ENCODE peak calls at places on chromosomes 12 and 14, in seven cellular contexts. U, N, C, Z, W, F and Q are unnamed samples.

GRCh38 chr12:99435095-99435791 is 212.3 kb upstream of the GARIN6 start:
- DNase-seq in U (no peak), N (no peak), C (no peak), Z (no peak), W (no peak), F (no peak), Q (no peak)

GRCh38 chr12:82838827-82839226 is 152.1 kb downstream of the TMTC2 start:
- DNase-seq in U (no peak), N (no peak), C (no peak), Z (no peak), W (no peak), F (no peak), Q (peak; percentile 54)

GRCh38 chr12:51000245-51000644 is 25.9 kb downstream of the SLC11A2 start:
- DNase-seq in U (peak; percentile 32), N (no peak), C (peak; percentile 73), Z (peak; percentile 65), W (no peak), F (peak; percentile 72), Q (no peak)

GRCh38 chr14:70721542-70721941 is 79.8 kb downstream of the TTC9 start:
- DNase-seq in U (no peak), N (no peak), C (no peak), Z (peak; percentile 17), W (no peak), F (peak; percentile 19), Q (no peak)

GRCh38 chr14:104235686-104236085 is 97.3 kb downstream of the KIF26A start:
- DNase-seq in U (no peak), N (no peak), C (no peak), Z (no peak), W (no peak), F (no peak), Q (no peak)

GRCh38 chr12:127145929-127146789 is 1120.8 kb upstream of the TMEM132C start:
- DNase-seq in U (peak; percentile 57), N (no peak), C (peak; percentile 83), Z (peak; percentile 82), W (peak; percentile 53), F (peak; percentile 78), Q (peak; percentile 56)

GRCh38 chr14:91417983-91418386 is 365 bp upstream of the CCDC88C start:
- DNase-seq in U (peak; percentile 19), N (no peak), C (peak; percentile 53), Z (no peak), W (peak; percentile 45), F (no peak), Q (peak; percentile 84)

GRCh38 chr12:89951694-89952060 is 243.0 kb upstream of the ATP2B1 start:
- DNase-seq in U (no peak), N (no peak), C (no peak), Z (no peak), W (no peak), F (no peak), Q (no peak)

GRCh38 chr14:100135073-100135472 is 24.4 kb downstream of the DEGS2 start:
- DNase-seq in U (no peak), N (no peak), C (no peak), Z (no peak), W (no peak), F (no peak), Q (no peak)

GRCh38 chr14:85501751-85502150 is 28.2 kb upstream of the FLRT2 start:
- DNase-seq in U (no peak), N (no peak), C (no peak), Z (no peak), W (no peak), F (no peak), Q (no peak)

GRCh38 chr12:65907465-65907864 is 83.2 kb downstream of the HMGA2 start:
- DNase-seq in U (no peak), N (no peak), C (no peak), Z (no peak), W (no peak), F (no peak), Q (no peak)

GRCh38 chr12:89352492-89353187 is at the start of gene DUSP6:
- DNase-seq in U (peak; percentile 98), N (peak; percentile 79), C (peak; percentile 100), Z (peak; percentile 99), W (peak; percentile 66), F (peak; percentile 99), Q (peak; percentile 100)

GRCh38 chr12:117469883-117470483 is 108.6 kb upstream of the NOS1 start:
- DNase-seq in U (no peak), N (no peak), C (no peak), Z (no peak), W (no peak), F (no peak), Q (no peak)

GRCh38 chr12:58161773-58162172 is 220.4 kb downstream of the ATP23 start:
- DNase-seq in U (no peak), N (no peak), C (no peak), Z (no peak), W (no peak), F (no peak), Q (no peak)

GRCh38 chr12:57893460-57894353 is 47.2 kb upstream of the CTDSP2 start:
- DNase-seq in U (peak; percentile 80), N (no peak), C (no peak), Z (peak; percentile 77), W (no peak), F (peak; percentile 81), Q (peak; percentile 90)

GRCh38 chr12:117882181-117882580 is 86.6 kb downstream of the KSR2 start:
- DNase-seq in U (no peak), N (no peak), C (no peak), Z (no peak), W (no peak), F (no peak), Q (no peak)

GRCh38 chr14:74913986-74914573 is 9.0 kb downstream of the RPS6KL1 start:
- DNase-seq in U (peak; percentile 87), N (peak; percentile 71), C (peak; percentile 57), Z (peak; percentile 72), W (no peak), F (peak; percentile 81), Q (peak; percentile 80)

GRCh38 chr14:89308232-89308959 is 108.6 kb downstream of the FOXN3 start:
- DNase-seq in U (no peak), N (peak; percentile 49), C (no peak), Z (peak; percentile 13), W (no peak), F (no peak), Q (no peak)

GRCh38 chr12:75698052-75698451 is 186.6 kb upstream of the KRR1 start:
- DNase-seq in U (no peak), N (no peak), C (no peak), Z (no peak), W (no peak), F (no peak), Q (no peak)

GRCh38 chr12:67589078-67589477 is 59.5 kb upstream of the DYRK2 start:
- DNase-seq in U (no peak), N (no peak), C (no peak), Z (no peak), W (no peak), F (no peak), Q (no peak)

GRCh38 chr12:88578274-88578673 is 2.0 kb downstream of the KITLG start:
- DNase-seq in U (no peak), N (no peak), C (peak; percentile 65), Z (peak; percentile 65), W (no peak), F (peak; percentile 53), Q (no peak)

GRCh38 chr12:122054842-122055544 is 23.6 kb upstream of the MLXIP start:
- DNase-seq in U (no peak), N (no peak), C (no peak), Z (no peak), W (no peak), F (no peak), Q (no peak)

GRCh38 chr12:124774462-124775167 is 89.0 kb downstream of the SCARB1 start:
- DNase-seq in U (peak; percentile 84), N (peak; percentile 83), C (peak; percentile 85), Z (peak; percentile 65), W (peak; percentile 25), F (peak; percentile 70), Q (peak; percentile 86)